ENCODE peak calls at places on chromosomes 7 and 10, in four cellular contexts. L, H, B and C are unnamed samples.

GRCh38 chr10:61608255-61609040 is 54.3 kb upstream of the CABCOCO1 start:
- DNase-seq in L (no peak), H (no peak), B (no peak), C (no peak)

GRCh38 chr7:33792547-33793105 is 112.7 kb upstream of the BMPER start:
- DNase-seq in L (no peak), H (no peak), B (no peak), C (no peak)

GRCh38 chr7:18503068-18503859 is 7.7 kb downstream of the HDAC9 start:
- DNase-seq in L (no peak), H (no peak), B (no peak), C (no peak)

GRCh38 chr10:131548176-131548575 is 236.7 kb upstream of the TCERG1L start:
- DNase-seq in L (no peak), H (no peak), B (no peak), C (no peak)

GRCh38 chr10:109899578-109900355 is 23.5 kb downstream of the XPNPEP1 start:
- DNase-seq in L (no peak), H (peak; percentile 67), B (no peak), C (peak; percentile 75)

GRCh38 chr10:34299105-34299611 is 515.9 kb downstream of the PARD3 start:
- DNase-seq in L (no peak), H (no peak), B (no peak), C (peak; percentile 86)

GRCh38 chr7:40341836-40342235 is 207.0 kb downstream of the SUGCT start:
- DNase-seq in L (no peak), H (no peak), B (no peak), C (no peak)

GRCh38 chr10:132820056-132820455 is 34.1 kb upstream of the NKX6-2 start:
- DNase-seq in L (no peak), H (no peak), B (no peak), C (no peak)

GRCh38 chr7:79298145-79298760 is 155.2 kb downstream of the MAGI2 start:
- DNase-seq in L (no peak), H (peak; percentile 66), B (no peak), C (peak; percentile 67)

GRCh38 chr7:15503603-15504280 is 58.1 kb downstream of the AGMO start:
- DNase-seq in L (no peak), H (no peak), B (no peak), C (peak; percentile 44)

GRCh38 chr7:33669251-33669670 is 236.1 kb upstream of the BMPER start:
- DNase-seq in L (no peak), H (no peak), B (no peak), C (peak; percentile 48)

GRCh38 chr10:5492322-5492855 is 7.0 kb downstream of the CALML5 start:
- DNase-seq in L (no peak), H (no peak), B (no peak), C (no peak)

GRCh38 chr10:125783957-125784356 is 8.3 kb upstream of the MMP21 start:
- DNase-seq in L (no peak), H (no peak), B (no peak), C (no peak)

GRCh38 chr10:90930070-90930837 is 9.4 kb upstream of the ANKRD1 start:
- DNase-seq in L (no peak), H (peak; percentile 81), B (no peak), C (peak; percentile 88)

GRCh38 chr10:122279725-122280141 is 8.6 kb downstream of the BTBD16 start:
- DNase-seq in L (no peak), H (peak; percentile 28), B (no peak), C (peak; percentile 45)

GRCh38 chr7:13179011-13179574 is 491.7 kb downstream of the ARL4A start:
- DNase-seq in L (no peak), H (no peak), B (no peak), C (peak; percentile 71)

GRCh38 chr7:117818241-117818640 is 55.0 kb downstream of the CTTNBP2 start:
- DNase-seq in L (no peak), H (no peak), B (no peak), C (peak; percentile 99)

GRCh38 chr7:7164590-7164989 is 17.8 kb upstream of the C1GALT1 start:
- DNase-seq in L (no peak), H (no peak), B (no peak), C (no peak)

GRCh38 chr7:82017334-82017943 is 247.6 kb upstream of the HGF start:
- DNase-seq in L (no peak), H (peak; percentile 30), B (no peak), C (peak; percentile 59)

GRCh38 chr7:28165971-28166955 is 14.3 kb downstream of the JAZF1 start:
- DNase-seq in L (no peak), H (peak; percentile 77), B (no peak), C (peak; percentile 84)

GRCh38 chr7:130277763-130278643 is 11.3 kb downstream of the CPA2 start:
- DNase-seq in L (no peak), H (no peak), B (no peak), C (peak; percentile 75)

GRCh38 chr7:2554654-2555053 is 670 bp downstream of the BRAT1 start:
- DNase-seq in L (no peak), H (no peak), B (no peak), C (no peak)

GRCh38 chr7:2796358-2797352 is 47.5 kb downstream of the GNA12 start:
- DNase-seq in L (no peak), H (peak; percentile 41), B (no peak), C (no peak)

GRCh38 chr10:98450618-98451017 is 3.9 kb upstream of the HPS1 start:
- DNase-seq in L (no peak), H (no peak), B (no peak), C (no peak)

GRCh38 chr7:108311446-108312168 is 144.6 kb downstream of the NRCAM start:
- DNase-seq in L (no peak), H (peak; percentile 50), B (no peak), C (peak; percentile 84)

GRCh38 chr7:93985101-93985500 is 19.1 kb downstream of the BET1 start:
- DNase-seq in L (no peak), H (no peak), B (no peak), C (no peak)

GRCh38 chr10:97870990-97871389 is 21.3 kb downstream of the GOLGA7B start:
- DNase-seq in L (no peak), H (no peak), B (no peak), C (no peak)

GRCh38 chr7:108340856-108341411 is 115.3 kb downstream of the NRCAM start:
- DNase-seq in L (no peak), H (no peak), B (no peak), C (no peak)

GRCh38 chr7:1087462-1087809 is 477 bp upstream of the GPER1 start:
- DNase-seq in L (no peak), H (peak; percentile 5), B (no peak), C (no peak)

GRCh38 chr7:41912426-41912825 is 209.5 kb upstream of the INHBA start:
- DNase-seq in L (no peak), H (no peak), B (no peak), C (no peak)

GRCh38 chr7:142709921-142710320 is 39.4 kb upstream of the PRSS1 start:
- DNase-seq in L (no peak), H (no peak), B (no peak), C (no peak)

GRCh38 chr10:91552706-91553105 is 80.2 kb downstream of the PPP1R3C start:
- DNase-seq in L (no peak), H (no peak), B (no peak), C (no peak)

GRCh38 chr10:20265146-20265545 is 448.9 kb downstream of the PLXDC2 start:
- DNase-seq in L (no peak), H (no peak), B (no peak), C (no peak)

GRCh38 chr10:123394382-123394781 is 240.2 kb downstream of the BUB3 start:
- DNase-seq in L (no peak), H (no peak), B (no peak), C (no peak)